ENCODE peak calls at places on chromosomes 5 and 9, in seven cellular contexts. P, B, C, V, Z, K and I are unnamed samples.

GRCh38 chr5:31237159-31237558 is 43.7 kb downstream of the CDH6 start:
- DNase-seq in P (no peak), B (no peak), C (no peak), V (no peak), Z (no peak), K (no peak), I (no peak)

GRCh38 chr5:106610041-106610440 is 1060.7 kb downstream of the EFNA5 start:
- DNase-seq in P (no peak), B (no peak), C (no peak), V (no peak), Z (no peak), K (no peak), I (no peak)

GRCh38 chr9:116566677-116567488 is 120.2 kb upstream of the TRIM32 start:
- DNase-seq in P (no peak), B (no peak), C (peak), V (no peak), Z (no peak), K (no peak), I (peak)

GRCh38 chr9:27655454-27655853 is 82.2 kb upstream of the C9orf72 start:
- DNase-seq in P (no peak), B (no peak), C (no peak), V (no peak), Z (no peak), K (no peak), I (no peak)

GRCh38 chr5:132220476-132220875 is 7.2 kb downstream of the P4HA2 start:
- DNase-seq in P (no peak), B (no peak), C (no peak), V (no peak), Z (no peak), K (no peak), I (no peak)

GRCh38 chr5:82396871-82397514 is 118.8 kb upstream of the RPS23 start:
- DNase-seq in P (no peak), B (peak), C (peak), V (peak), Z (peak), K (peak), I (peak)

GRCh38 chr5:139294372-139295165 is 1.0 kb downstream of the MATR3 start:
- DNase-seq in P (no peak), B (peak), C (peak), V (no peak), Z (peak), K (peak), I (peak)

GRCh38 chr5:54514269-54514668 is 3.3 kb upstream of the SNX18 start:
- DNase-seq in P (no peak), B (no peak), C (no peak), V (no peak), Z (no peak), K (no peak), I (no peak)

GRCh38 chr5:20972419-20972925 is 984.5 kb upstream of the CDH18 start:
- DNase-seq in P (no peak), B (peak), C (peak), V (no peak), Z (no peak), K (peak), I (no peak)

GRCh38 chr9:87497604-87498045 is at the start of gene DAPK1:
- DNase-seq in P (peak), B (no peak), C (peak), V (no peak), Z (no peak), K (peak), I (no peak)

GRCh38 chr9:113577525-113578261 is 114.2 kb downstream of the RGS3 start:
- DNase-seq in P (no peak), B (no peak), C (peak), V (no peak), Z (no peak), K (peak), I (no peak)

GRCh38 chr5:81544351-81545001 is 150.5 kb upstream of the ACOT12 start:
- DNase-seq in P (no peak), B (no peak), C (no peak), V (no peak), Z (no peak), K (no peak), I (no peak)

GRCh38 chr5:38797838-38798237 is 48.0 kb upstream of the OSMR start:
- DNase-seq in P (no peak), B (no peak), C (no peak), V (no peak), Z (no peak), K (no peak), I (no peak)

GRCh38 chr9:75170898-75171360 is 82.6 kb downstream of the OSTF1 start:
- DNase-seq in P (peak), B (no peak), C (peak), V (no peak), Z (peak), K (peak), I (no peak)

GRCh38 chr9:76323481-76323880 is 70.7 kb downstream of the RFK start:
- DNase-seq in P (no peak), B (no peak), C (no peak), V (no peak), Z (no peak), K (peak), I (no peak)

GRCh38 chr5:16742938-16743337 is 126.1 kb upstream of the RETREG1 start:
- DNase-seq in P (no peak), B (no peak), C (peak), V (no peak), Z (no peak), K (no peak), I (no peak)

GRCh38 chr5:177404641-177405134 is 4.2 kb upstream of the PFN3 start:
- DNase-seq in P (no peak), B (no peak), C (no peak), V (no peak), Z (no peak), K (no peak), I (no peak)

GRCh38 chr9:6414291-6414690 is 1.3 kb downstream of the UHRF2 start:
- DNase-seq in P (no peak), B (no peak), C (peak), V (peak), Z (peak), K (peak), I (peak)

GRCh38 chr9:16303506-16303905 is 567.0 kb downstream of the BNC2 start:
- DNase-seq in P (no peak), B (no peak), C (no peak), V (no peak), Z (no peak), K (no peak), I (no peak)

GRCh38 chr5:53019320-53019719 is 30.2 kb downstream of the ITGA2 start:
- DNase-seq in P (no peak), B (no peak), C (peak), V (no peak), Z (no peak), K (peak), I (no peak)

GRCh38 chr9:120659209-120659608 is 55.1 kb downstream of the MEGF9 start:
- DNase-seq in P (no peak), B (no peak), C (no peak), V (no peak), Z (no peak), K (no peak), I (no peak)

GRCh38 chr5:87277279-87277835 is 9.7 kb downstream of the RASA1 start:
- DNase-seq in P (no peak), B (no peak), C (no peak), V (no peak), Z (no peak), K (no peak), I (no peak)

GRCh38 chr9:19431361-19432171 is 22.8 kb downstream of the ACER2 start:
- DNase-seq in P (no peak), B (peak), C (no peak), V (no peak), Z (no peak), K (no peak), I (no peak)

GRCh38 chr5:57244331-57244730 is 70.5 kb downstream of the GPBP1 start:
- DNase-seq in P (no peak), B (no peak), C (no peak), V (no peak), Z (no peak), K (no peak), I (no peak)

GRCh38 chr5:151598984-151599383 is 7.9 kb upstream of the FAT2 start:
- DNase-seq in P (no peak), B (no peak), C (no peak), V (no peak), Z (no peak), K (peak), I (no peak)

GRCh38 chr9:137433916-137434431 is 7.2 kb downstream of the ENTPD8 start:
- DNase-seq in P (no peak), B (no peak), C (no peak), V (no peak), Z (no peak), K (no peak), I (no peak)

GRCh38 chr9:2050236-2050635 is 35.1 kb downstream of the SMARCA2 start:
- DNase-seq in P (no peak), B (no peak), C (no peak), V (no peak), Z (no peak), K (no peak), I (no peak)

GRCh38 chr5:115350892-115351291 is 54.4 kb upstream of the CCDC112 start:
- DNase-seq in P (no peak), B (no peak), C (no peak), V (no peak), Z (no peak), K (no peak), I (no peak)

GRCh38 chr5:132265336-132266030 is 8.0 kb downstream of the PDLIM4 start:
- DNase-seq in P (no peak), B (peak), C (peak), V (peak), Z (peak), K (peak), I (peak)

GRCh38 chr9:130756037-130756436 is 62.5 kb downstream of the EXOSC2 start:
- DNase-seq in P (no peak), B (no peak), C (no peak), V (no peak), Z (no peak), K (no peak), I (no peak)

GRCh38 chr5:10352404-10353240 is 873 bp upstream of the MARCHF6 start:
- DNase-seq in P (no peak), B (no peak), C (peak), V (no peak), Z (no peak), K (peak), I (no peak)

GRCh38 chr9:71729816-71730526 is 38.3 kb downstream of the CEMIP2 start:
- DNase-seq in P (no peak), B (no peak), C (no peak), V (no peak), Z (no peak), K (no peak), I (no peak)

GRCh38 chr9:125659954-125660353 is 47.1 kb downstream of the MAPKAP1 start:
- DNase-seq in P (no peak), B (no peak), C (peak), V (peak), Z (no peak), K (no peak), I (no peak)

GRCh38 chr9:123475407-123475806 is 119.4 kb downstream of the CRB2 start:
- DNase-seq in P (no peak), B (no peak), C (no peak), V (no peak), Z (no peak), K (no peak), I (no peak)

GRCh38 chr9:81108821-81109220 is 580.5 kb downstream of the TLE1 start:
- DNase-seq in P (no peak), B (no peak), C (no peak), V (no peak), Z (no peak), K (peak), I (no peak)

GRCh38 chr9:77731008-77731698 is 83.0 kb upstream of the GNA14 start:
- DNase-seq in P (no peak), B (no peak), C (no peak), V (no peak), Z (no peak), K (no peak), I (no peak)

GRCh38 chr9:127767909-127768331 is 10.5 kb downstream of the SH2D3C start:
- DNase-seq in P (no peak), B (no peak), C (peak), V (no peak), Z (no peak), K (no peak), I (no peak)
- H3K4me3 ChIP-seq in P (no peak), B (peak), C (no peak), V (no peak), Z (no peak), K (no peak), I (no peak)

GRCh38 chr5:1503301-1504243 is 20.2 kb downstream of the LPCAT1 start:
- DNase-seq in P (no peak), B (no peak), C (no peak), V (no peak), Z (no peak), K (no peak), I (no peak)
- H3K4me3 ChIP-seq in P (no peak), B (no peak), C (no peak), V (no peak), Z (no peak), K (no peak), I (no peak)

GRCh38 chr9:36141288-36141687 is 4.8 kb downstream of the GLIPR2 start:
- DNase-seq in P (no peak), B (no peak), C (no peak), V (no peak), Z (no peak), K (peak), I (no peak)

GRCh38 chr9:36141761-36142160 is 5.2 kb downstream of the GLIPR2 start:
- DNase-seq in P (no peak), B (no peak), C (no peak), V (no peak), Z (no peak), K (no peak), I (no peak)

GRCh38 chr9:36144322-36145206 is 8.0 kb downstream of the GLIPR2 start:
- DNase-seq in P (no peak), B (no peak), C (no peak), V (no peak), Z (no peak), K (no peak), I (no peak)

GRCh38 chr9:36143242-36143641 is 6.7 kb downstream of the GLIPR2 start:
- DNase-seq in P (no peak), B (no peak), C (no peak), V (no peak), Z (no peak), K (no peak), I (no peak)

GRCh38 chr9:36142510-36143161 is 6.1 kb downstream of the GLIPR2 start:
- DNase-seq in P (no peak), B (no peak), C (no peak), V (no peak), Z (no peak), K (no peak), I (no peak)
- H3K4me3 ChIP-seq in P (no peak), B (peak), C (no peak), V (no peak), Z (no peak), K (no peak), I (no peak)

DNA sequence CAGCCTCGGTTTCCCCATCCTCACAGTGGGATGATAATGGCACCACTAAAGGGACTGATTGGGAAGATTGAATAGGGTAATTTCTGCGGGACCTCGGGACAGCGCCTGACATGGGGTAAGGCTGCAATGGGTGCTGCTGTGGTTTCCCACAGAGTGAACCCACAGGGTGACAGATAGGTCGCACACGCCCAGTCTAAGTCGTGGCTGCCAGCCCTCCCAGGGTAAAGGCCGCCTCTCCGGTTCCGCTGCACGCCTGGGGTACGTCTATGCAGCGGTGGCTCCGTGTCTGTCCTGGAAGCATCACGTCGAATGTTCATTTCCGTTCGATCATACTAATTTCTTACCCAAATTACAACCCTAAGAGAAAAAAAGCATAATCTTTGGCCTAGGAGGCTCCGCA is 631 bp downstream of the CFAP77 start:
- DNase-seq in P (no peak), B (no peak), C (no peak), V (no peak), Z (no peak), K (no peak), I (no peak)
- H3K4me3 ChIP-seq in P (peak), B (peak), C (no peak), V (no peak), Z (peak), K (no peak), I (peak)

DNA sequence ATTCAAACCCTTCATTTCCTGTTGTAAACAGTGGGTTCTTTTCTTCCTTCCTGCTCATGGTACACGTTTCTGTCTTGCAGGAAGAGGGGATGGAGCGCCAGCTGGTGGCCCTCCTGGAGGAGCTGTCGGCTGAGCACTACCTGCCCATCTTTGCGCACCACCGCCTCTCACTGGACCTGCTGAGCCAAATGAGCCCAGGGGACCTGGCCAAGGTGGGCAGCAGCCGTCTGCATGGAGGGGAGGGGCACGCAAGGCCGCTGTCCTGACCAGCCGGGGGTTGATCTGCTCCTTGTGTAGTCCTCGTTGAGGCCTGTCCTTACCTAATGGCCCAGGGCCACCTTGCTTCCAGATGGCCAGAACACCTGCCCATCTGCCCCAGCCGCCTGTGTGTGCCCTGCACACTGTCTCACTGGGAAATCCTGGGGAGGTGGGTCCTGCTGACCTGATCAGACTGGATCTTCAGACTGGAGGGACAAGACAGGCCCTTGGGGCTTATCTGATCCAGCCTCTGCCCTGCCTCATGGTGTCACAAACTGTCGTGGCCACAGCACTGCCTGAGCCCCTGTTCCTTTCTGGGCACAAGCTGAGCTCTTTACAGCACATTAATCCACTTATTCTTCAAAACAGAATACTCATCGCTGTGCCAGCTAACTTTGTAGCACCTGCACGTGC is 44.7 kb downstream of the LRSAM1 start:
- DNase-seq in P (no peak), B (no peak), C (no peak), V (no peak), Z (no peak), K (no peak), I (no peak)
- H3K4me3 ChIP-seq in P (no peak), B (no peak), C (no peak), V (no peak), Z (no peak), K (no peak), I (no peak)

GRCh38 chr5:75051217-75051751 is 1.1 kb downstream of the GCNT4 start:
- DNase-seq in P (no peak), B (no peak), C (no peak), V (no peak), Z (no peak), K (no peak), I (no peak)
- H3K4me3 ChIP-seq in P (no peak), B (peak), C (no peak), V (peak), Z (peak), K (no peak), I (no peak)

GRCh38 chr9:21267806-21268657 is 28.2 kb upstream of the IFNA14 start:
- DNase-seq in P (no peak), B (no peak), C (no peak), V (no peak), Z (no peak), K (no peak), I (no peak)
- H3K4me3 ChIP-seq in P (no peak), B (no peak), C (no peak), V (no peak), Z (no peak), K (no peak), I (no peak)

DNA sequence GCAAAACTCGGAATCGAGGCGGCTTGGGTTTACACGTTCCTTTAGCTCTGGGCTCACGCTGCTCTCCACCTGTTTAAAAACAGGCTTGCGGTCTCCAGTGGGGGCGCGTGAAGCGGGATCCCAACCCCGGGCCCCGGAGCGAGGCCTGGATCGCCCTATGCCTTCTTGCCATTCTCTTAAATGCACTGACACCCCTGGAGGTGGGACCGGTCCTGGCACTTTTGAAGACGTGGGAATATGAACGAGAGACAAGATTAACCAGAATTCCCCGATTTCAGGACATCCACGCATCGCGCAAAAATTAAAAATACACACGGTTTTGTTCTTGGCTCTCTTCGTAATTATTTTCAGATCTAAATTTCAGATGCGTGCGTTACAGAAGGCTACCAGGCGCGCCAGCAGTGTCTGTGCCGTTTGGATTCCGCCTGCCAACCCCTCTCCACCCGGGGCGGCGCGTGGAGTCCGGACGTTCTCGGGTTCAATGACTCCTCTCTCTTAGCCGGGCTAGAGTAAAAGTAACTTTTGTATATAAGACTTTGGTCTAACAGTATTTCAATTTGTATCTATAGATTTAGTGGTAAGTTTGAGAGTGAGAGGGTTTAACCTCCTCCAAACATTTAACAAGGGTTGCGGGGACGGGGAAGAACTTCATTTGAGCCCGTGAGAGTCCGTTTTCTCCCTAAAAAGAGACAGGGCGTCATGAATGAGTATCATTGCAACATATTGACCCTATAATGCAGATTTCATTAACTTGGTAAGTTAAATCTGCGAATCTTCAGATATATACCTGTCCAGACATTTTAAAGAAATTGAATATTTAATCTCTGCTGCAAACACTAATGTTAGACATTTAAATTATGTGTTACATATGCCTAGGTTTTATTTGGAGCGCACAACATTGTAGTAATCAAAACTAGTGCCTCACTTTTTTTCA is 3.8 kb downstream of the FOXD1 start:
- DNase-seq in P (no peak), B (no peak), C (peak), V (no peak), Z (no peak), K (no peak), I (no peak)
- H3K4me3 ChIP-seq in P (no peak), B (no peak), C (peak), V (no peak), Z (peak), K (peak), I (peak)